ENCODE peak calls at places on chromosomes 3 and 15, in four cellular contexts. O is fibroblast of lung; Z is activated T-cell treated with anti-CD3 and anti-CD28 coated beads, Interleukin-2, amount 50 U/mL, for 24 hours; T is H1. U is an unnamed sample.

GRCh38 chr15:76253851-76254440 is 57.3 kb downstream of the ETFA start:
- DNase-seq in O (no peak), Z (no peak), T (no peak), U (no peak)

GRCh38 chr3:196321162-196321561 is 3.1 kb upstream of the DYNLT2B start:
- DNase-seq in O (no peak), Z (no peak), T (no peak), U (no peak)

GRCh38 chr3:99852851-99853250 is 35.2 kb downstream of the CMSS1 start:
- DNase-seq in O (no peak), Z (no peak), T (no peak), U (no peak)

GRCh38 chr15:73964736-73965093 is 27.4 kb downstream of the STOML1 start:
- DNase-seq in O (peak), Z (peak), T (peak), U (peak)

GRCh38 chr3:52440249-52440551 is 4.7 kb downstream of the SEMA3G start:
- DNase-seq in O (no peak), Z (no peak), T (no peak), U (no peak)

GRCh38 chr15:33089878-33090757 is 104.4 kb downstream of the FMN1 start:
- DNase-seq in O (peak), Z (no peak), T (no peak), U (peak)

GRCh38 chr3:160052385-160053047 is 63.9 kb downstream of the IL12A start:
- DNase-seq in O (no peak), Z (no peak), T (no peak), U (no peak)

GRCh38 chr3:175001091-175001490 is 142.0 kb downstream of the NAALADL2 start:
- DNase-seq in O (no peak), Z (no peak), T (no peak), U (peak)

GRCh38 chr15:68408971-68409370 is 23.0 kb downstream of the ITGA11 start:
- DNase-seq in O (no peak), Z (peak), T (peak), U (no peak)

GRCh38 chr3:20537234-20537633 is 351.2 kb upstream of the SGO1 start:
- DNase-seq in O (no peak), Z (no peak), T (no peak), U (no peak)

GRCh38 chr3:51441282-51442030 is 50.4 kb downstream of the RBM15B start:
- DNase-seq in O (no peak), Z (no peak), T (no peak), U (no peak)

GRCh38 chr3:114867359-114867758 is 279.7 kb downstream of the ZBTB20 start:
- DNase-seq in O (no peak), Z (no peak), T (no peak), U (peak)

GRCh38 chr15:60255390-60255789 is 142.4 kb downstream of the ANXA2 start:
- DNase-seq in O (peak), Z (no peak), T (no peak), U (peak)

GRCh38 chr15:78811124-78811824 is at the start of gene ADAMTS7:
- DNase-seq in O (peak), Z (peak), T (peak), U (peak)

GRCh38 chr15:62739082-62739481 is 303.5 kb upstream of the TPM1 start:
- DNase-seq in O (peak), Z (no peak), T (no peak), U (peak)

GRCh38 chr3:134003066-134003465 is 26.7 kb downstream of the SLCO2A1 start:
- DNase-seq in O (no peak), Z (no peak), T (no peak), U (peak)

GRCh38 chr3:186571644-186572013 is 1.1 kb downstream of the DNAJB11 start:
- DNase-seq in O (no peak), Z (no peak), T (no peak), U (no peak)

GRCh38 chr3:82087958-82088357 is 326.5 kb upstream of the GBE1 start:
- DNase-seq in O (peak), Z (no peak), T (no peak), U (peak)

GRCh38 chr15:57496946-57497944 is 94.5 kb upstream of the MYZAP start:
- DNase-seq in O (no peak), Z (no peak), T (no peak), U (no peak)

GRCh38 chr3:38662544-38662943 is 13.1 kb upstream of the SCN5A start:
- DNase-seq in O (peak), Z (no peak), T (no peak), U (peak)

GRCh38 chr3:126156468-126156867 is 23.9 kb downstream of the ALDH1L1 start:
- DNase-seq in O (no peak), Z (no peak), T (peak), U (no peak)

GRCh38 chr3:176633511-176633910 is 563.8 kb downstream of the TBL1XR1 start:
- DNase-seq in O (no peak), Z (no peak), T (no peak), U (peak)

U was measured in epithelial cell of esophagus.